ENCODE peak calls at places on chromosomes 12 and 14, in six cellular contexts. One of them, this sample, is unnamed.

GRCh38 chr12:83793616-83794015 is 1106.9 kb downstream of the TMTC2 start:
- DNase-seq in LNCaP clone FGC: no peak
- DNase-seq in fibroblast of pulmonary artery: no peak
- DNase-seq in cardiac fibroblast: no peak
- DNase-seq in tibial nerve: no peak
- DNase-seq in GM12865: no peak
- DNase-seq in this sample: no peak

GRCh38 chr14:55747186-55747585 is 167.2 kb downstream of the KTN1 start:
- DNase-seq in fibroblast of pulmonary artery: no peak
- DNase-seq in LNCaP clone FGC: no peak
- DNase-seq in cardiac fibroblast: no peak
- DNase-seq in GM12865: no peak
- DNase-seq in tibial nerve: no peak
- DNase-seq in this sample: no peak

GRCh38 chr14:96156804-96157760 is 47.6 kb upstream of the BDKRB2 start:
- DNase-seq in GM12865: no peak
- DNase-seq in fibroblast of pulmonary artery: no peak
- DNase-seq in tibial nerve: no peak
- DNase-seq in cardiac fibroblast: no peak
- DNase-seq in LNCaP clone FGC: no peak
- DNase-seq in this sample: no peak

GRCh38 chr12:80872053-80872452 is 65.7 kb downstream of the LIN7A start:
- DNase-seq in cardiac fibroblast: no peak
- DNase-seq in tibial nerve: no peak
- DNase-seq in LNCaP clone FGC: no peak
- DNase-seq in fibroblast of pulmonary artery: no peak
- DNase-seq in GM12865: no peak
- DNase-seq in this sample: no peak

GRCh38 chr12:22480016-22480415 is 64.3 kb downstream of the C2CD5 start:
- DNase-seq in cardiac fibroblast: no peak
- DNase-seq in GM12865: no peak
- DNase-seq in fibroblast of pulmonary artery: no peak
- DNase-seq in tibial nerve: no peak
- DNase-seq in LNCaP clone FGC: no peak
- DNase-seq in this sample: no peak

GRCh38 chr12:11896530-11896929 is 174.2 kb upstream of the BCL2L14 start:
- DNase-seq in fibroblast of pulmonary artery: no peak
- DNase-seq in GM12865: no peak
- DNase-seq in LNCaP clone FGC: no peak
- DNase-seq in tibial nerve: no peak
- DNase-seq in cardiac fibroblast: no peak
- DNase-seq in this sample: no peak

GRCh38 chr14:56359245-56359644 is 220.4 kb upstream of the TMEM260 start:
- DNase-seq in tibial nerve: no peak
- DNase-seq in cardiac fibroblast: peak
- DNase-seq in GM12865: peak
- DNase-seq in LNCaP clone FGC: no peak
- DNase-seq in fibroblast of pulmonary artery: peak
- DNase-seq in this sample: no peak

GRCh38 chr12:24379493-24379892 is 430.0 kb upstream of the SOX5 start:
- DNase-seq in LNCaP clone FGC: no peak
- DNase-seq in cardiac fibroblast: no peak
- DNase-seq in fibroblast of pulmonary artery: no peak
- DNase-seq in GM12865: no peak
- DNase-seq in tibial nerve: no peak
- DNase-seq in this sample: no peak

GRCh38 chr14:95314609-95315008 is 5.1 kb downstream of the CLMN start:
- DNase-seq in cardiac fibroblast: peak
- DNase-seq in LNCaP clone FGC: no peak
- DNase-seq in GM12865: peak
- DNase-seq in fibroblast of pulmonary artery: no peak
- DNase-seq in tibial nerve: no peak
- DNase-seq in this sample: peak

GRCh38 chr12:96106137-96106536 is 70.8 kb upstream of the LTA4H start:
- DNase-seq in fibroblast of pulmonary artery: no peak
- DNase-seq in tibial nerve: no peak
- DNase-seq in LNCaP clone FGC: no peak
- DNase-seq in GM12865: peak
- DNase-seq in cardiac fibroblast: no peak
- DNase-seq in this sample: no peak

GRCh38 chr14:75088566-75089373 is 19.3 kb downstream of the ZC2HC1C start:
- DNase-seq in tibial nerve: no peak
- DNase-seq in LNCaP clone FGC: no peak
- DNase-seq in fibroblast of pulmonary artery: peak
- DNase-seq in cardiac fibroblast: peak
- DNase-seq in GM12865: peak
- DNase-seq in this sample: peak

GRCh38 chr12:34404377-34405285 is 382.3 kb downstream of the ALG10 start:
- DNase-seq in GM12865: no peak
- DNase-seq in fibroblast of pulmonary artery: no peak
- DNase-seq in cardiac fibroblast: no peak
- DNase-seq in tibial nerve: peak
- DNase-seq in LNCaP clone FGC: no peak
- DNase-seq in this sample: peak

GRCh38 chr12:27973487-27973890 is 956 bp upstream of the PTHLH start:
- DNase-seq in fibroblast of pulmonary artery: no peak
- DNase-seq in cardiac fibroblast: no peak
- DNase-seq in tibial nerve: no peak
- DNase-seq in LNCaP clone FGC: no peak
- DNase-seq in GM12865: no peak
- DNase-seq in this sample: no peak

GRCh38 chr14:35222324-35222723 is 69.9 kb upstream of the PSMA6 start:
- DNase-seq in fibroblast of pulmonary artery: no peak
- DNase-seq in tibial nerve: no peak
- DNase-seq in GM12865: no peak
- DNase-seq in LNCaP clone FGC: no peak
- DNase-seq in cardiac fibroblast: no peak
- DNase-seq in this sample: no peak

GRCh38 chr14:82872494-82872893 is 1338.8 kb upstream of the SEL1L start:
- DNase-seq in tibial nerve: no peak
- DNase-seq in LNCaP clone FGC: no peak
- DNase-seq in GM12865: peak
- DNase-seq in cardiac fibroblast: no peak
- DNase-seq in fibroblast of pulmonary artery: no peak
- DNase-seq in this sample: no peak
- TF ChIP-seq CTCF in tibial nerve: no peak
- TF ChIP-seq CTCF in LNCaP clone FGC: peak
- TF ChIP-seq CTCF in GM12865: peak
- TF ChIP-seq CTCF in cardiac fibroblast: no peak
- TF ChIP-seq CTCF in fibroblast of pulmonary artery: no peak
- TF ChIP-seq CTCF in this sample: no peak

GRCh38 chr14:104136472-104137296 is 1.7 kb upstream of the KIF26A start:
- DNase-seq in LNCaP clone FGC: no peak
- DNase-seq in tibial nerve: no peak
- DNase-seq in fibroblast of pulmonary artery: no peak
- DNase-seq in GM12865: no peak
- DNase-seq in cardiac fibroblast: no peak
- DNase-seq in this sample: no peak

GRCh38 chr14:104138098-104138890 is at the start of gene KIF26A:
- DNase-seq in fibroblast of pulmonary artery: no peak
- DNase-seq in LNCaP clone FGC: no peak
- DNase-seq in tibial nerve: no peak
- DNase-seq in GM12865: no peak
- DNase-seq in cardiac fibroblast: no peak
- DNase-seq in this sample: no peak

GRCh38 chr14:104138891-104139459 is 588 bp downstream of the KIF26A start:
- DNase-seq in cardiac fibroblast: no peak
- DNase-seq in GM12865: no peak
- DNase-seq in LNCaP clone FGC: no peak
- DNase-seq in tibial nerve: no peak
- DNase-seq in fibroblast of pulmonary artery: no peak
- DNase-seq in this sample: no peak

GRCh38 chr14:104135904-104136471 is 2.4 kb upstream of the KIF26A start:
- DNase-seq in tibial nerve: no peak
- DNase-seq in fibroblast of pulmonary artery: no peak
- DNase-seq in LNCaP clone FGC: no peak
- DNase-seq in cardiac fibroblast: no peak
- DNase-seq in GM12865: no peak
- DNase-seq in this sample: no peak

DNA sequence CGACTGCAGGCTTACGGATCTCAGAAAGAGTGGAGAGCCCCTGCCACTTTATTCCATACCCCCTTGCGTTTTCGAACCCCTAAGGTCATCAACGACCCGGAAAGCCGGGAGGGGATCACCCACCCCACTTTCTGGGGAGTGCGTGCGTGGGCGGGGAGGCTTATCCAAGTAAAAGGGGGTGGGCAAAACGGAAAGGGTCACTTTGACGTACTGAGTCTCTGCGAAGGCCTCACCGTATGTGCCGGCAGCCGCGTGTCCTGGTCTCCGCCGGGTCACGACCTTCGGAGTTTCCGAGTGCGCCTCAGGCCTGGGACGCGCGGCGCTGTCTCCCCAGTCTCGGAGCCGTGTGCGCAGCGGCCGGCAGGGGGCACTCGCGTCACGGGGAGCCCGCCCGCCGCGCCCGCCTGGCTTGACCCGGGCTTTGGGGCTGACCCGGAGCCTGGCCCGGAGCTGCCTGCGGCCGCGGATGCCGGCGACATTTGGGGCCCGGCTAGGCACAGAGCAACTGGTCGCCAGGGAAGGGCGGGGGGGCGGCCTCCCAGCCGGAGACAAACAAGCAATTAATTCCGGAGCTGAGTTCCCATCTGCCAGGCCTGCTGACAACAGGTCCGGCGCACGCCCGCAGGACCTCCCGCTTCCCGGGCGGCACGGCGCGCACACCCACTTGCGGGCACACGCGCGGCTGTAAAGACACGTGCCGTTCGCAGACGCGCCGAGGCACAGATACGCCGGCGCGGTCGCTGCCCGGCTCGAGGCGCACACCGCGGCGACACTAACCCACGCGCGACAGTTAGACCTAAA is 890 bp upstream of the KIF26A start:
- DNase-seq in LNCaP clone FGC: no peak
- DNase-seq in GM12865: peak
- DNase-seq in fibroblast of pulmonary artery: peak
- DNase-seq in cardiac fibroblast: peak
- DNase-seq in tibial nerve: peak
- DNase-seq in this sample: peak
- TF ChIP-seq CTCF in LNCaP clone FGC: peak
- TF ChIP-seq CTCF in GM12865: peak
- TF ChIP-seq CTCF in fibroblast of pulmonary artery: peak
- TF ChIP-seq CTCF in cardiac fibroblast: peak
- TF ChIP-seq CTCF in tibial nerve: peak
- TF ChIP-seq CTCF in this sample: peak

DNA sequence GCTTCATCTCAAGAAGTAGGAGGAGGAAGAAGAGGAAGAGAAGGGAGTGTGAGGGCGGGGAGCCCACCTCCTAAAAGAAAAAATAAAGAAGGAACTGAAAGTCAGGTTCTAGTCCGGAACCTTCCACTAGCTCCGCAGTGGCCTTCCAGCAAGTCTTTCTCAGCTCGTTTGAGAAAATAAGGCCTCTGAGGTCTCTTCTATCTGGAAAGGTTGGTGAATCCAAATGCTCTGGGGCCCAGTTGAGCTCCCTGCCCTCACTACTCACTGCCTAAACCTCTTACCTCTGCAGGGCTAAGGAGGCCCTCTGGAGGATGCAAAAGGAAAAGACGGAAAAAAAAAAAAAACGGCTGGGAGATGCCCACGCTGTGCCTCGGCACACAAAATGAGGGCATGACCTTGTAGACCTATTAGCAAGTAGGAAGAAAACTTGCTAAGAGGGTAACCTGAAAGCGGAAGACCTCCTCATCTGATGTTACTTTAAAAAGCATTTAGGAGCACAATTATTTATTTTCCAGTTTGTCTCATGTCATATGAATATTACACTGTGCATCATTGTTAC is 35.9 kb downstream of the FBLN5 start:
- DNase-seq in fibroblast of pulmonary artery: peak
- DNase-seq in cardiac fibroblast: peak
- DNase-seq in GM12865: peak
- DNase-seq in LNCaP clone FGC: peak
- DNase-seq in tibial nerve: no peak
- DNase-seq in this sample: peak
- TF ChIP-seq CTCF in fibroblast of pulmonary artery: peak
- TF ChIP-seq CTCF in cardiac fibroblast: peak
- TF ChIP-seq CTCF in GM12865: peak
- TF ChIP-seq CTCF in LNCaP clone FGC: peak
- TF ChIP-seq CTCF in tibial nerve: peak
- TF ChIP-seq CTCF in this sample: no peak

GRCh38 chr12:25960176-25960575 is 1.7 kb downstream of the RASSF8 start:
- DNase-seq in cardiac fibroblast: peak
- DNase-seq in GM12865: no peak
- DNase-seq in tibial nerve: no peak
- DNase-seq in fibroblast of pulmonary artery: peak
- DNase-seq in LNCaP clone FGC: no peak
- DNase-seq in this sample: no peak
- TF ChIP-seq CTCF in cardiac fibroblast: peak
- TF ChIP-seq CTCF in GM12865: no peak
- TF ChIP-seq CTCF in tibial nerve: no peak
- TF ChIP-seq CTCF in fibroblast of pulmonary artery: peak
- TF ChIP-seq CTCF in LNCaP clone FGC: no peak
- TF ChIP-seq CTCF in this sample: no peak

GRCh38 chr12:102463659-102464249 is 16.6 kb downstream of the IGF1 start:
- DNase-seq in LNCaP clone FGC: no peak
- DNase-seq in GM12865: no peak
- DNase-seq in fibroblast of pulmonary artery: no peak
- DNase-seq in cardiac fibroblast: no peak
- DNase-seq in tibial nerve: no peak
- DNase-seq in this sample: no peak
- TF ChIP-seq CTCF in LNCaP clone FGC: no peak
- TF ChIP-seq CTCF in GM12865: no peak
- TF ChIP-seq CTCF in fibroblast of pulmonary artery: no peak
- TF ChIP-seq CTCF in cardiac fibroblast: no peak
- TF ChIP-seq CTCF in tibial nerve: no peak
- TF ChIP-seq CTCF in this sample: no peak

DNA sequence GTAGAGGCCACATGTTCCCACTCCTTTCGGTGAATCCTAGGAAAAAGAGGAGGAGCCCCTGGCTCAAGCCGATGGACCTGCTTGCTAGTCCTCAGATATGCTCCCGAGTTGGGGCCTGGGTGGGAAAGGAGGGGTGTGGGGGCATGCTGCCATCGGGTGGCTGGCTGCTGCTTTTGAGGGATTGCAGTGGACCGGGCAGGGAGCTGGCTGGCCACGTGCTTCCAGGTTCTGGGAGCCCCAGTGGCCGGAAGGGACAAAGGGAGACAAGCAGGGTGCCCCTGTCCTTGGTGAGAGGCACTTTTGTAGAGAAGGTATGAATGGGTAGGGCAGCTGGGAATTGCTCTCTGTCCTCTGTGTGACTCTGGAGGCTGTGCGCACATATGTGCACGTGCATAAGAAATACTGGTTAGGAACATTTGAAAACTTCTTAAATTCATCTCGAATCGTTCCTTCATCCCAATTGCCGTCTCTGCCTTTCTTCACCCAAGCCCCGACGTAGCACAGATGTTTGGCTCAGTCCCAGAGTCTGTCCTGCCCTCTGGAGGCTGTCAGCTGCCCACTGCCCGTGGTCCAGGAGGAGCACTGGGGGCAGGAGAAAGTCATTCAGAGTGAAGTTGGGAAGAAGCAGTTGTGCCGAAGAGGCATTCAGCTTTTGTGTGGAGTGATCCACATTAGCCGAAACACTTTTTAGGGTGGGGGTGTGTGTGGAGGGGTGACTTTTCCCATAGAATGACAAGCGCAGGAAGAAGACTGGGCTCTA is 124.7 kb downstream of the TSPAN9 start:
- DNase-seq in tibial nerve: no peak
- DNase-seq in fibroblast of pulmonary artery: no peak
- DNase-seq in GM12865: no peak
- DNase-seq in cardiac fibroblast: no peak
- DNase-seq in LNCaP clone FGC: no peak
- DNase-seq in this sample: no peak
- TF ChIP-seq CTCF in tibial nerve: no peak
- TF ChIP-seq CTCF in fibroblast of pulmonary artery: no peak
- TF ChIP-seq CTCF in GM12865: no peak
- TF ChIP-seq CTCF in cardiac fibroblast: no peak
- TF ChIP-seq CTCF in LNCaP clone FGC: no peak
- TF ChIP-seq CTCF in this sample: no peak